ENCODE peak calls at places on chromosomes 5 and 9, in four cellular contexts. E is dermis microvascular lymphatic vessel endothelial cell, B is NCI-H1105, L is midbrain. V is an unnamed sample.

GRCh38 chr9:79581388-79581787 is 9.6 kb downstream of the TLE4 start:
- DNase-seq in E (no peak), B (peak), L (no peak), V (no peak)

GRCh38 chr5:1734908-1735289 is 64.7 kb downstream of the MRPL36 start:
- DNase-seq in E (no peak), B (no peak), L (no peak), V (no peak)

GRCh38 chr5:132298305-132298704 is 4.1 kb downstream of the SLC22A4 start:
- DNase-seq in E (no peak), B (no peak), L (no peak), V (no peak)

GRCh38 chr5:77607324-77607723 is 31.2 kb downstream of the OTP start:
- DNase-seq in E (no peak), B (no peak), L (no peak), V (no peak)

GRCh38 chr5:113166285-113166684 is 189.7 kb downstream of the DCP2 start:
- DNase-seq in E (no peak), B (no peak), L (no peak), V (no peak)

GRCh38 chr5:138533973-138534941 is 8.8 kb downstream of the ETF1 start:
- DNase-seq in E (no peak), B (no peak), L (no peak), V (no peak)

GRCh38 chr5:79853676-79854418 is 137.2 kb downstream of the MTX3 start:
- DNase-seq in E (no peak), B (no peak), L (no peak), V (no peak)

GRCh38 chr9:121906074-121906520 is 187.0 kb downstream of the TTLL11 start:
- DNase-seq in E (no peak), B (no peak), L (no peak), V (no peak)

GRCh38 chr5:181058321-181058720 is 18.3 kb downstream of the BTNL9 start:
- DNase-seq in E (no peak), B (no peak), L (no peak), V (no peak)

GRCh38 chr5:125835293-125836172 is 587.7 kb upstream of the GRAMD2B start:
- DNase-seq in E (no peak), B (peak), L (peak), V (peak)

GRCh38 chr9:125293134-125293533 is 31.5 kb downstream of the GAPVD1 start:
- DNase-seq in E (no peak), B (no peak), L (no peak), V (no peak)

GRCh38 chr5:92952243-92952642 is 628.8 kb downstream of the NR2F1-AS1 start:
- DNase-seq in E (no peak), B (no peak), L (no peak), V (no peak)

GRCh38 chr5:171867786-171868185 is 82.2 kb downstream of the SMIM23 start:
- DNase-seq in E (no peak), B (no peak), L (no peak), V (no peak)

GRCh38 chr5:150653145-150653761 is 7.8 kb upstream of the MYOZ3 start:
- DNase-seq in E (no peak), B (no peak), L (no peak), V (no peak)

GRCh38 chr5:462051-462481 is 19.1 kb downstream of the EXOC3 start:
- DNase-seq in E (no peak), B (no peak), L (no peak), V (no peak)

GRCh38 chr5:111254613-111255012 is 30.4 kb downstream of the CAMK4 start:
- DNase-seq in E (no peak), B (no peak), L (no peak), V (no peak)

GRCh38 chr9:38443597-38443996 is 19.3 kb upstream of the IGFBPL1 start:
- DNase-seq in E (no peak), B (no peak), L (no peak), V (no peak)

GRCh38 chr5:175484824-175485223 is 6.5 kb downstream of the SFXN1 start:
- DNase-seq in E (no peak), B (no peak), L (no peak), V (no peak)

GRCh38 chr9:130780865-130781504 is 54.1 kb upstream of the ABL1 start:
- DNase-seq in E (no peak), B (no peak), L (no peak), V (no peak)

GRCh38 chr5:45695011-45695667 is 1.0 kb downstream of the HCN1 start:
- DNase-seq in E (no peak), B (peak), L (no peak), V (peak)

V was measured in G401.